ENCODE peak calls at places on chromosomes 13 and 19, in eight cellular contexts. F is left ventricle myocardium inferior, V is fibroblast of mammary gland, O is fibroblast of the aortic adventitia, E is heart right ventricle, Y is tibial nerve, X is Peyer's patch, P is neuronal stem cell. G is an unnamed sample.

GRCh38 chr19:54096642-54097106 is 3.9 kb downstream of the OSCAR start:
- DNase-seq in F (no peak), E (no peak), V (peak; percentile 57), O (peak; percentile 59), Y (peak; percentile 22), P (no peak), X (no peak), G (no peak)

GRCh38 chr13:73060251-73061160 is 1.7 kb downstream of the KLF5 start:
- DNase-seq in F (no peak), X (no peak), O (peak; percentile 81), E (peak; percentile 14), V (peak; percentile 88), P (peak; percentile 12), Y (no peak), G (no peak)

GRCh38 chr13:50948576-50948975 is 39.0 kb downstream of the RNASEH2B start:
- DNase-seq in E (no peak), Y (no peak), P (no peak), O (peak; percentile 25), V (no peak), F (no peak), X (no peak), G (no peak)

GRCh38 chr13:51594432-51594831 is 10.2 kb downstream of the WDFY2 start:
- DNase-seq in P (no peak), F (no peak), V (no peak), Y (no peak), O (no peak), E (no peak), X (no peak), G (no peak)

GRCh38 chr13:70108276-70108845 is at the start of gene KLHL1:
- DNase-seq in V (no peak), O (no peak), P (no peak), X (no peak), F (no peak), Y (no peak), E (no peak), G (no peak)

GRCh38 chr19:53877361-53877766 is 4.6 kb upstream of the PRKCG start:
- DNase-seq in X (no peak), Y (no peak), E (no peak), P (no peak), V (peak; percentile 27), F (no peak), O (peak; percentile 41), G (no peak)

GRCh38 chr13:31540316-31540715 is 199.0 kb upstream of the RXFP2 start:
- DNase-seq in V (peak; percentile 10), E (no peak), F (no peak), Y (no peak), P (no peak), X (no peak), O (no peak), G (no peak)

GRCh38 chr13:35723820-35724219 is 247.3 kb upstream of the MAB21L1 start:
- DNase-seq in E (peak; percentile 33), Y (peak; percentile 39), P (no peak), O (peak; percentile 68), X (no peak), V (peak; percentile 70), F (peak; percentile 47), G (no peak)

GRCh38 chr19:35755550-35756371 is 1.1 kb downstream of the HSPB6 start:
- DNase-seq in E (peak; percentile 93), Y (peak; percentile 84), O (peak; percentile 85), V (peak; percentile 88), F (peak; percentile 90), P (no peak), X (peak; percentile 30), G (peak; percentile 98)

GRCh38 chr13:81197966-81198365 is 857.0 kb upstream of the SPRY2 start:
- DNase-seq in V (no peak), Y (no peak), P (no peak), O (no peak), F (no peak), E (no peak), X (no peak), G (no peak)

GRCh38 chr13:36353001-36353400 is 6.8 kb upstream of the SPART start:
- DNase-seq in F (no peak), Y (no peak), P (no peak), O (peak; percentile 47), V (no peak), X (no peak), E (no peak), G (no peak)

GRCh38 chr13:85543144-85543543 is 256.1 kb downstream of the SLITRK6 start:
- DNase-seq in O (peak; percentile 17), X (no peak), F (no peak), V (no peak), E (no peak), Y (no peak), P (no peak), G (no peak)

GRCh38 chr19:29714371-29714952 is 599 bp downstream of the C19orf12 start:
- DNase-seq in P (no peak), V (no peak), Y (no peak), O (no peak), E (no peak), F (no peak), X (peak; percentile 24), G (no peak)

GRCh38 chr13:97849305-97849704 is 104.2 kb upstream of the IPO5 start:
- DNase-seq in Y (no peak), P (peak; percentile 4), X (no peak), V (peak; percentile 26), E (no peak), F (no peak), O (peak; percentile 27), G (no peak)

GRCh38 chr13:91368676-91369425 is 21.4 kb downstream of the MIR17HG start:
- DNase-seq in X (no peak), O (no peak), Y (no peak), E (no peak), F (no peak), V (peak; percentile 50), P (no peak), G (no peak)

GRCh38 chr19:10352764-10353671 is 13.6 kb upstream of the ICAM3 start:
- DNase-seq in F (peak; percentile 84), P (peak; percentile 85), E (peak; percentile 87), O (peak; percentile 20), V (peak; percentile 40), Y (peak; percentile 81), X (no peak), G (no peak)

GRCh38 chr19:6047256-6047655 is 63.0 kb downstream of the RFX2 start:
- DNase-seq in P (no peak), O (no peak), X (no peak), V (no peak), E (no peak), Y (no peak), F (no peak), G (no peak)

GRCh38 chr19:6047741-6048231 is 62.5 kb downstream of the RFX2 start:
- DNase-seq in V (peak; percentile 46), O (peak; percentile 69), F (no peak), P (peak; percentile 42), X (no peak), Y (no peak), E (no peak), G (no peak)

GRCh38 chr19:6048808-6049405 is 61.4 kb downstream of the RFX2 start:
- DNase-seq in X (peak; percentile 66), V (peak; percentile 68), P (peak; percentile 81), O (peak; percentile 83), F (peak; percentile 69), E (peak; percentile 74), Y (peak; percentile 86), G (no peak)

GRCh38 chr19:6045108-6045507 is 65.2 kb downstream of the RFX2 start:
- DNase-seq in P (no peak), O (no peak), F (no peak), E (no peak), X (no peak), V (no peak), Y (no peak), G (no peak)

GRCh38 chr19:6048348-6048747 is 62.0 kb downstream of the RFX2 start:
- DNase-seq in F (no peak), Y (no peak), E (no peak), X (no peak), O (no peak), V (no peak), P (no peak), G (no peak)
- H3K4me3 ChIP-seq in F (peak overlapping the region; percentile 10), Y (no peak overlapping the region), E (peak overlapping the region; percentile 7), X (no peak overlapping the region), O (no peak overlapping the region), V (no peak overlapping the region), P (no peak overlapping the region), G (peak overlapping the region; percentile 52)

DNA sequence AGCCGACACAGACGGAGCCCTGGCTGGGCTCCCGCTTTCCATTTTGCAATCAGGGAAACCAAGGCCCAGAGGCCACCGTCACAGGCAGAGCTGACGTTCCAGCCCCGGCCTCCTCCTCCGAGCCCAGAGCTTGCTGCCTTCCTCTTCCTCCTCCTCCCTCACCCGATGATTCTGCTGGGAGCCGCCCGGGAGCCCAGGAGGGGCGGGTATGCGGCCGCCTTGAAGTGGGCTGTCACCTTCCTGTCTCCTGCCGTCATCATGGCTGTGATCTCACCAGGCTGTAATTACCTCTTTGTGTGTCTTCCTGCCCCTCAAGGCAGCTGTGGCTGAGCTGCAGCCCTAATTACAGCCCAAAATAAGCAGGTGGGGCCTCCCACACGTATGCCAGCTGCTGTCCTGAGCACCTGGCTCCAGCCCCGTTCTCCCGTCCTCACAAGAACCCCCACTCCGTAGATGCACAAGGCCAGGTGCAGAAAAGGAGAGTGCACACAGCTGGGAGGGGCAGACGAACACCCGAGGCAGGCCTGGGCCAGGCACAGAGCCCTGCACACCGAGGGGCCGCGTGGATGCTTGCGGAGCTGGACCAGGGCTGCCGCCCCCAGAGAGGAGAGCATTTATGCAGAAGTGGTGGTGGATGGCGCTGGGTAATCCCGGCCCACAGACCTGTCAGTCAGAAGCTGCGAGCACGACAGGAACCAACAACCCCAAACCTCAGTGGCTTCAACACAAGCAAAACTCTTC is 4.0 kb downstream of the TPGS1 start:
- DNase-seq in P (no peak), Y (no peak), F (no peak), X (peak; percentile 75), V (no peak), E (no peak), O (no peak), G (no peak)
- H3K4me3 ChIP-seq in P (no peak overlapping the region), Y (no peak overlapping the region), F (peak overlapping the region; percentile 38), X (peak overlapping the region; percentile 45), V (no peak overlapping the region), E (peak overlapping the region; percentile 27), O (no peak overlapping the region), G (peak overlapping the region; percentile 26)

GRCh38 chr19:17216058-17216670 is 1.0 kb downstream of the USE1 start:
- DNase-seq in P (no peak), X (no peak), V (no peak), E (no peak), Y (no peak), F (no peak), O (no peak), G (no peak)
- H3K4me3 ChIP-seq in P (peak overlapping the region; percentile 19), X (peak overlapping the region; percentile 78), V (peak overlapping the region; percentile 73), E (peak overlapping the region; percentile 63), Y (peak overlapping the region; percentile 72), F (peak overlapping the region; percentile 74), O (peak overlapping the region; percentile 77), G (peak overlapping the region; percentile 90)

DNA sequence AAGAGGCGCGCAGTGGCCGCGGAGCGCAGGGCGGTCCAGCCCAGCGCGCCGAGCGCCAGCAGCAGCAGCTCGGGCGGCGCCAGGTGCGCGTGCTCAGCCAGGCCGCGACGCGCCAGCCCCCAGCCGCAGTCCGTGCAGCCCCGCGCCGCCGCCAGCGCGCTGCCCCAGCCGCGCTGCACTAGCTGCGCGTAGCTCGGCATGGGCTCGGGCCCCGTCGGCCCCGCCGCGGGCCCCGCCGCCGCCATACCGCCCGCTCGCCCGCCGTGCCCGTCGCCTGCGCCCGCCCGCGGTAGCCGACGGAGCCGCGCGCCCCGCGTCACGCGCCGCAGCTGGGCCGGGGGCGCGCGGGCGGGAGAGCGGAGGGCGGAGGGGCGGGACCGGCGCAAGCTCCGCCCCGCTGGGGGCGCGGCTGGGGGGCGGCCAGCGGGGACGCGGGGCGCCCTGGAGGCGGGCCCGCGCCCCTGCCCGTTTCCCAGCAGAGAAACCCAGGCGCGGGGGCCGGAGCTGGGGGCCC is at the start of gene CERS1:
- DNase-seq in O (no peak), P (peak; percentile 54), F (no peak), Y (no peak), X (no peak), E (no peak), V (no peak), G (no peak)
- H3K4me3 ChIP-seq in O (peak within 1 kb of the TSS; percentile 64), P (peak within 1 kb of the TSS; percentile 98), F (peak within 1 kb of the TSS; percentile 65), Y (peak within 1 kb of the TSS; percentile 44), X (peak within 1 kb of the TSS; percentile 37), E (peak within 1 kb of the TSS; percentile 63), V (peak within 1 kb of the TSS; percentile 22), G (peak within 1 kb of the TSS; percentile 71)